ENCODE peak calls at places on chromosomes 3 and 15, in six cellular contexts. P, O, Z, K, U and A are unnamed samples. For H3K27me3, the result is how much of the 10 kb centered on the place peaks cover.

GRCh38 chr15:48132874-48133273 is 12.1 kb downstream of the SLC24A5 start:
- DNase-seq in Z (no peak), U (no peak), P (no peak), O (no peak), K (no peak), A (no peak)

GRCh38 chr3:8621872-8622271 is 22.7 kb downstream of the SSUH2 start:
- DNase-seq in O (peak), U (no peak), P (no peak), Z (no peak), K (peak), A (no peak)

GRCh38 chr15:45703670-45704328 is 69.0 kb downstream of the SQOR start:
- DNase-seq in U (no peak), O (no peak), K (no peak), Z (no peak), P (no peak), A (no peak)

GRCh38 chr3:98545940-98546339 is 14.2 kb downstream of the GPR15 start:
- DNase-seq in P (no peak), K (no peak), U (no peak), Z (no peak), O (no peak), A (no peak)

GRCh38 chr3:140943781-140944547 is 2.3 kb downstream of the SLC25A36 start:
- DNase-seq in K (no peak), O (no peak), U (no peak), P (no peak), Z (no peak), A (no peak)

GRCh38 chr3:112973325-112974177 is 1.4 kb downstream of the CD200R1 start:
- DNase-seq in P (no peak), U (no peak), Z (no peak), K (no peak), O (no peak), A (no peak)

GRCh38 chr3:31159331-31160039 is 265.0 kb upstream of the GADL1 start:
- DNase-seq in Z (no peak), U (no peak), P (no peak), O (no peak), K (no peak), A (no peak)

GRCh38 chr3:15113884-15114283 is 14.9 kb upstream of the RBSN start:
- DNase-seq in K (no peak), U (no peak), P (no peak), Z (no peak), O (no peak), A (no peak)

GRCh38 chr15:51200791-51201190 is 106.1 kb upstream of the TNFAIP8L3 start:
- DNase-seq in O (no peak), Z (no peak), P (no peak), K (no peak), U (no peak), A (no peak)

GRCh38 chr3:107959767-107960166 is 131.1 kb downstream of the CD47 start:
- DNase-seq in K (no peak), P (no peak), O (no peak), Z (no peak), U (no peak), A (no peak)

GRCh38 chr3:15159501-15160136 is 46.4 kb upstream of the CAPN7 start:
- DNase-seq in U (no peak), O (no peak), K (peak), P (no peak), Z (no peak), A (no peak)

GRCh38 chr15:25391971-25392733 is 46.7 kb downstream of the UBE3A start:
- DNase-seq in O (no peak), U (no peak), P (no peak), Z (no peak), K (peak), A (no peak)

GRCh38 chr3:160400048-160400630 is 689 bp downstream of the SMC4 start:
- DNase-seq in K (peak), U (no peak), O (peak), Z (peak), P (peak), A (no peak)

GRCh38 chr3:197356275-197356674 is 57.9 kb upstream of the DLG1 start:
- DNase-seq in K (no peak), P (no peak), U (no peak), Z (peak), O (peak), A (no peak)

GRCh38 chr15:81502436-81502835 is 128.4 kb upstream of the TMC3 start:
- DNase-seq in P (no peak), O (no peak), U (no peak), Z (no peak), K (no peak), A (no peak)

GRCh38 chr15:61051570-61052031 is 177.5 kb downstream of the RORA start:
- DNase-seq in U (no peak), O (no peak), Z (no peak), P (no peak), K (peak), A (no peak)

GRCh38 chr3:71488391-71488809 is 95.1 kb downstream of the FOXP1 start:
- DNase-seq in O (no peak), P (peak), Z (no peak), U (no peak), K (no peak), A (no peak)

GRCh38 chr3:149783576-149783975 is 8.8 kb downstream of the ANKUB1 start:
- DNase-seq in Z (no peak), O (no peak), P (no peak), U (no peak), K (no peak), A (no peak)

GRCh38 chr3:105970283-105970682 is 101.5 kb upstream of the CBLB start:
- DNase-seq in U (no peak), P (no peak), O (no peak), K (no peak), Z (no peak), A (no peak)

GRCh38 chr15:50798684-50799083 is 33.2 kb upstream of the SPPL2A start:
- DNase-seq in Z (no peak), U (no peak), K (peak), P (no peak), O (no peak), A (no peak)

GRCh38 chr15:88681610-88682221 is 42.9 kb downstream of the ISG20 start:
- DNase-seq in Z (no peak), U (no peak), P (no peak), K (no peak), O (no peak), A (no peak)

GRCh38 chr15:78873796-78874761 is 1.4 kb downstream of the MORF4L1 start:
- DNase-seq in Z (no peak), U (no peak), K (no peak), P (peak), O (no peak), A (no peak)

GRCh38 chr3:25945836-25946235 is 155.9 kb downstream of the OXSM start:
- DNase-seq in O (no peak), P (no peak), Z (no peak), K (no peak), U (no peak), A (no peak)

GRCh38 chr3:151931171-151931570 is 57.7 kb downstream of the SUCNR1 start:
- DNase-seq in P (no peak), K (peak), Z (no peak), U (no peak), O (no peak), A (no peak)

GRCh38 chr15:99447497-99448371 is 118.0 kb upstream of the MEF2A start:
- DNase-seq in U (no peak), P (no peak), O (peak), K (no peak), Z (peak), A (no peak)

GRCh38 chr3:181725033-181725775 is 13.5 kb downstream of the SOX2 start:
- DNase-seq in O (no peak), U (no peak), P (no peak), Z (no peak), K (no peak), A (no peak)

GRCh38 chr3:181727122-181728036 is 15.7 kb downstream of the SOX2 start:
- DNase-seq in P (no peak), Z (no peak), K (no peak), O (peak), U (no peak), A (no peak)

GRCh38 chr3:181728470-181728869 is 16.7 kb downstream of the SOX2 start:
- DNase-seq in P (no peak), O (no peak), K (no peak), Z (no peak), U (no peak), A (no peak)

GRCh38 chr3:181725830-181726229 is 14.1 kb downstream of the SOX2 start:
- DNase-seq in Z (no peak), P (no peak), O (no peak), K (no peak), U (no peak), A (no peak)

DNA sequence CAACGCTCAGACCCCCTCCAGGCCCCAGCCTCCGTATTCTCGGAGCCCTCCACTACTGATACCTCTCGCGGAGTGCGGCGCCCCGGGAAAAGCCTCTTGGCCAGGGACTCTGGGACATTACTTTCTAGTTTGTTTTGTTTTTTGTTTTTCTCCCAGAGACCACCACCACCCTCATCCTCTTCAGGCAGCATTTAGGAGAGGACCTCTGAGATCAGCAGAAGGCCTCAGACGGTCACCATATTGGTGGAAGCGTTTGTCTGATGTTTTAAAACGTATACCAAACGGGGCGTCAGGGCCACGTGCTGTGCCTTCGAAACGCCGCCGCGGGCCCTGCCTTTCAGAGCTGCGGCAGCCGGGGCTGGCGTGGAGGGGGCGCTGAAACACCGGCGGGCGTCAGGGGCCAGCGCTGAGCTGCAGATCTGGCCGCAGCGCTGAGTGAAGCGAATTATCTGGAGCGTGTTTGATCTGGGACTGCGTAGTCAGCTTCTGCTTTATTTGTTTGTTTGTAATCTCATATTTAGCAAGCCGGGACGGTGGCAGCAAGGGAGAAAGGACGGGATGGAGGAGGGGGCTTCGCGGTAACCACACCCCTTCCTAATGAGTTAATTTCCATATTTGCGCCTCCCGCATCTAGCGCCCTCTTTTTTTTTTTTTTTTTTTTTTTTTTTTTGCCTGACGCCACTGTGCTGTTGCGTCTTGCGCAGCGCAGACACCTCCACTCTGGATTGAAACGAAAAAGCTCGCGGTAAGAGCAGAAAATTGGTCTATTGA is 14.8 kb downstream of the SOX2 start:
- DNase-seq in K (no peak), U (no peak), Z (no peak), P (no peak), O (peak), A (no peak)
- H3K27me3 ChIP-seq in K (half or more), U (under half), Z (half or more), P (half or more), O (half or more), A (under half)

GRCh38 chr15:68572921-68573320 is 5.9 kb upstream of the CORO2B start:
- DNase-seq in U (no peak), Z (peak), P (no peak), K (no peak), O (no peak), A (no peak)
- H3K27me3 ChIP-seq in U (under half), Z (under half), P (under half), K (under half), O (under half), A (under half)

DNA sequence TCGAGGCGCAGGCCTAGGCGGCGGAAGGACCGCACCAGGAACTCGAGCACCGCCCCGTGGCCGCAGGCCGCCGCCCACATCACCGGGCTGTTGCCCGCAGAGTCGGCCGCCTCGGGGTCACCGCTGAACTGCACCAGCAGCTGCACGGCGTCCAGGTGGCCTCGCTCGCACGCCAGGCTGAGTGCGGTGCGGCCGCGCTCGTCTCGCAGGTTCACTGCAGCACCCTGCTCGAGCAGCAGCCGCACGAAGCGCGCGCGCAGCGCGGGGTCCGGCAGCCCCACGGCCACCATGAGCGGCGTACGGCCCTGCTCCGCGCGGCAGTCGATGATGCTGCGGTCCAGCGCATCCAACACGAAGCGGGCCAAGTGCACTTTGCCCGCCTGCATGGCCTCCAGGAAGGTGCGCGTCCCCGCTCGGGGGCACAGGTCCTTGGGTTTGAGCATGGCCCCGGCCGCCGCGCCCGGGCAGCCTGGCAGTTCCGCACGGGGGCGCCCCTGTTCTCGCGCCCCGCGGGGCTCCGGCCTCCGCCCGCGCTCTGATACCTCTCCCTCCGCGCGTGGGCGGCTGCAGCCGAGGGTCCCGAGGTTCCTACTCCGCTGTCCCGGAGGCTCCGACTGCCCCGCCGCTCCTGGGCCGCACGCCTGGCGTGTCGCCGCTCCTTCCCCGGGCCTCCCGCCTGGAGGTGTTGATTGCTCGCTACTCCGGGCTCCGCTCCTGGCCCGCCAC is 557 bp downstream of the ANKRD63 start:
- DNase-seq in U (no peak), Z (peak), O (peak), K (no peak), P (peak), A (peak)
- H3K27me3 ChIP-seq in U (under half), Z (half or more), O (half or more), K (under half), P (under half), A (under half)

GRCh38 chr3:138011722-138012121 is 1.8 kb downstream of the CLDN18 start:
- DNase-seq in O (no peak), U (no peak), Z (no peak), P (no peak), K (no peak), A (no peak)

GRCh38 chr3:138010273-138010590 is 267 bp downstream of the CLDN18 start:
- DNase-seq in Z (no peak), O (no peak), K (no peak), U (no peak), P (no peak), A (no peak)

GRCh38 chr3:138009476-138010272 is at the start of gene CLDN18:
- DNase-seq in K (no peak), U (no peak), O (peak), Z (peak), P (no peak), A (no peak)

GRCh38 chr3:138016065-138016464 is 6.1 kb downstream of the CLDN18 start:
- DNase-seq in Z (no peak), K (no peak), P (no peak), O (no peak), U (no peak), A (no peak)

DNA sequence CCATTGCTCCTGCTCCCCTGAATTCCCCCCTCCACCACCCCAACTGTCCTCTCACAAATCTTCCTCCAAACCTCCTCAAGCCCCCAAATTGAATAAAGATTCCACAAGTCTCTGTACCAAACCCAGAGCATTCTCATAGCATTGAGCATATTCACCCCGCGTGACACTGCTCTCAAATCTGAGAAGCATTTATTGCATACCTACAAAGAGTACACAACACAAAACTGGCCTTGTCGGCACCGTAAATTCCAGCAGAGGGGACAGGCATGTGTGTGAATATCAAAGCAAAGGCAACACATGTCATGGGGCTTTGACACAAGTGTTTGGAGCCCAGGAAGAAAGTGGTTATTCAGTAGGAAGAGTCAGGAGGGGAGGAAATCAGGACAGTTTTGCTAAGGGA is 2.6 kb downstream of the CLDN18 start:
- DNase-seq in U (no peak), Z (no peak), O (no peak), P (no peak), K (no peak), A (no peak)
- H3K27me3 ChIP-seq in U (under half), Z (under half), O (under half), P (under half), K (under half), A (under half)

GRCh38 chr15:70539409-70539808 is 223.9 kb downstream of the UACA start:
- DNase-seq in Z (no peak), P (no peak), O (no peak), U (no peak), K (no peak), A (no peak)

GRCh38 chr15:70535955-70536338 is 227.4 kb downstream of the UACA start:
- DNase-seq in O (no peak), K (no peak), Z (no peak), P (no peak), U (no peak), A (no peak)

GRCh38 chr15:70538278-70538677 is 225.1 kb downstream of the UACA start:
- DNase-seq in O (no peak), U (no peak), P (no peak), K (no peak), Z (no peak), A (no peak)

GRCh38 chr15:70541511-70541910 is 221.8 kb downstream of the UACA start:
- DNase-seq in K (no peak), Z (no peak), O (no peak), P (no peak), U (no peak), A (no peak)

DNA sequence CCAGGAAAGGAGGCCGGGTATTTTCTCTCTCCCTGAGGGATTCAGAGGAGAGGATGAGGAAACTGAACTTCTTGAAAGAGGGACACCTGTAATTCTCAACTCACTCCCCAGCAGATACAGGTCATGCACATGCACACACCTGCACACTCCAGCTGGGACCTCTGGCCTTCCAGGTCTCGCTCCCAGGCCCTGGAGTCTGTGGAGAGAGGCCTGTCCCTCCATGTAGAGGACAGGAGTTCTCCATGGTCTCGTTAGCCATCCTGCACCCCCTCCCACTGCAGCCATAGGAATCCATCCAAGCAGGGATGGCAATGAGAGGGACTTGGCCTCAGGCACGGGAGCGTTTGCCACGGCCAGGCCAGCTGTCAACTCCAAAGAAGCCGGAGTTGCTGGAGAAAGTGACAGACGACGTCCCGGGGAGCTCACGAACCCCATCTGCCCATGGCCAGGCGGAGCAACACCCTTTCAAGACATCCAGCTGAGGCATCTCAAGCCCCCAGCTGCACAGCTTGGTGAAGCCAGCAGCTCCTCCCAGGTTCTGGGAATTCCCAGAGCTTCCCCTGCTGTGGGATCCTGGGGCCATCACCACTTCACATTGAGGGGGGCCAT is 223.3 kb downstream of the UACA start:
- DNase-seq in U (no peak), K (no peak), O (no peak), Z (no peak), P (no peak), A (no peak)
- H3K27me3 ChIP-seq in U (under half), K (under half), O (under half), Z (under half), P (under half), A (under half)

GRCh38 chr3:42262525-42262924 is 3.5 kb downstream of the CCK start:
- DNase-seq in O (no peak), K (no peak), P (no peak), Z (no peak), U (peak), A (no peak)
- H3K27me3 ChIP-seq in O (under half), K (under half), P (under half), Z (half or more), U (under half), A (under half)

DNA sequence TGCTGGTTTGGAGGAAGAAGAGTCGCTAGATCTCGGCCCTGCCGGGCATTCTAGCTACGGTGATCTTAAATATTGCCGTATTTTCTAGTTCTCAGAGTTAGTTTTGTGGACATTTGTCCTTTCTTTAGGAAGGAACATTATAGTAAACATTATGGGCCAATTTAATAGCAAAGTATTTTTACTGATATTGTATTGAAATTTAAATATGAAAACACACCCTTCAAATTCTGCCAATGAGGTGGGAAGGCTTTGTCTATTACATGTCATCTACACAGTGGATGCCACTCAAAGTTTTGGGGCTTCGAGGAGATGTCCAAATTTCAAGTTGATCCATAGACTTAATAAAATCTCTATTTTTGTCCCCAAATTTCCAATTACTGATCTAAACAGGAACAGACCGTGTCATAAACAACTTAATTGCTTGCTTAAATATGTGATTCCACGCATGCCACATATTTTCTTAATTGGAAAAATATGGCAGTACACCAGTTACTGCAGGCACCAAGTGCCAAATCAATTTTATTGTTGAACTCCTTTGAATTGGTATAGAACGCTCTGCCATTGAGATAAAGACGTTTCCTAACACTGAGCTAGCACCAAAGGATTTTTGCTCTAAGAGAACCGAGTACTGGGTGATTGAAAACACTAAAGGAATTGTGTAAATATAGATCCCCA is 1.7 kb downstream of the SHOX2 start:
- DNase-seq in U (no peak), O (no peak), Z (no peak), K (no peak), P (no peak), A (no peak)
- H3K27me3 ChIP-seq in U (under half), O (half or more), Z (half or more), K (half or more), P (half or more), A (half or more)

GRCh38 chr3:138938877-138939562 is 7.9 kb downstream of the FOXL2 start:
- DNase-seq in Z (no peak), U (no peak), K (no peak), P (no peak), O (no peak), A (no peak)
- H3K27me3 ChIP-seq in Z (half or more), U (under half), K (half or more), P (half or more), O (half or more), A (half or more)